ENCODE peak calls at places on chromosomes 3 and 15, in six cellular contexts. S, X, V, G, E and Y are unnamed samples.

GRCh38 chr15:64222573-64223361 is 59.9 kb upstream of the PPIB start:
- DNase-seq in S (no peak), X (no peak), V (no peak), G (no peak), E (no peak), Y (no peak)

GRCh38 chr15:50911001-50911400 is 2.5 kb downstream of the AP4E1 start:
- DNase-seq in S (no peak), X (no peak), V (no peak), G (no peak), E (no peak), Y (no peak)

GRCh38 chr3:86840814-86841213 is 150.1 kb downstream of the VGLL3 start:
- DNase-seq in S (no peak), X (no peak), V (no peak), G (no peak), E (no peak), Y (no peak)

GRCh38 chr3:98690876-98691275 is 72.3 kb upstream of the ST3GAL6 start:
- DNase-seq in S (no peak), X (no peak), V (no peak), G (no peak), E (no peak), Y (no peak)

GRCh38 chr15:90412356-90413194 is 24.5 kb downstream of the IQGAP1 start:
- DNase-seq in S (no peak), X (no peak), V (no peak), G (peak), E (peak), Y (no peak)

GRCh38 chr3:194689493-194689901 is 3.8 kb downstream of the FAM43A start:
- DNase-seq in S (no peak), X (no peak), V (peak), G (no peak), E (no peak), Y (peak)

GRCh38 chr3:37646865-37647264 is 214.8 kb upstream of the CTDSPL start:
- DNase-seq in S (no peak), X (no peak), V (no peak), G (no peak), E (no peak), Y (peak)

GRCh38 chr3:93855406-93855805 is 118.3 kb downstream of the PROS1 start:
- DNase-seq in S (no peak), X (no peak), V (no peak), G (no peak), E (no peak), Y (no peak)

GRCh38 chr3:38086496-38086895 is 47.5 kb downstream of the DLEC1 start:
- DNase-seq in S (no peak), X (no peak), V (no peak), G (no peak), E (no peak), Y (no peak)

GRCh38 chr3:112653881-112654300 is 12.9 kb upstream of the CCDC80 start:
- DNase-seq in S (no peak), X (no peak), V (no peak), G (no peak), E (no peak), Y (no peak)

GRCh38 chr3:193040836-193041672 is 123.4 kb upstream of the MB21D2 start:
- DNase-seq in S (no peak), X (peak), V (no peak), G (no peak), E (no peak), Y (no peak)

GRCh38 chr15:36912311-36912712 is 188.0 kb downstream of the MEIS2 start:
- DNase-seq in S (no peak), X (no peak), V (no peak), G (no peak), E (no peak), Y (no peak)

GRCh38 chr3:60523536-60523935 is 727.7 kb downstream of the FHIT start:
- DNase-seq in S (no peak), X (no peak), V (no peak), G (no peak), E (no peak), Y (no peak)

GRCh38 chr15:48176957-48177356 is 1.1 kb downstream of the MYEF2 start:
- DNase-seq in S (no peak), X (no peak), V (no peak), G (no peak), E (no peak), Y (no peak)

GRCh38 chr3:30282052-30282708 is 324.2 kb upstream of the TGFBR2 start:
- DNase-seq in S (no peak), X (peak), V (no peak), G (no peak), E (no peak), Y (no peak)

GRCh38 chr3:123036352-123037014 is 8.9 kb upstream of the SEMA5B start:
- DNase-seq in S (no peak), X (peak), V (no peak), G (peak), E (no peak), Y (no peak)

GRCh38 chr3:157275832-157276231 is 115.9 kb upstream of the CCNL1 start:
- DNase-seq in S (no peak), X (no peak), V (no peak), G (no peak), E (no peak), Y (no peak)

GRCh38 chr3:157279237-157279636 is 119.3 kb upstream of the CCNL1 start:
- DNase-seq in S (no peak), X (no peak), V (no peak), G (no peak), E (no peak), Y (no peak)

GRCh38 chr3:157271283-157271882 is 111.4 kb upstream of the CCNL1 start:
- DNase-seq in S (no peak), X (no peak), V (no peak), G (no peak), E (no peak), Y (no peak)

GRCh38 chr3:157276801-157277200 is 116.9 kb upstream of the CCNL1 start:
- DNase-seq in S (no peak), X (no peak), V (no peak), G (no peak), E (no peak), Y (no peak)

DNA sequence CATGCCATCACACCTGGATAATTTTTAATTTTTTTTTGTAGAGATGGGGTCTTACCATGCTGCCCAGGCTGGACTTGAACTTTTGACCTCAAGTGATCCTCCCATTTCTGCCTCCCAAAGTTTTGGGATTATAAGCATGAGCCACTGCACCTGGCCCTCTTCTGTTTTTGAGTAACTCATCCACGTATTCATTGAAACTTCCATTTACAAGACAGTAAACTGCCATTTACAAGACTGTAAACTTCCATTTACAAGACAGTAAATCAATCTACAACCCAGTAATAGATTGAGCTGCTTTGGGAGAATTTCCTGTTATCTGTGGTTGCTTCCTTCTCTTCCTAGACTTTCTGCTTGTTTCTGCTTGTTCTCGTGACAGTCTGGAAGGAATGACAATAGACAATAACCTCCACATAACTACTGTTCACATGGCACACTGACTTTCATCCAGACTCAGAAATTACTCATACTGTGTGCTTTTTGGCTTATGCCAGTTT is 114.7 kb upstream of the CCNL1 start:
- DNase-seq in S (no peak), X (no peak), V (no peak), G (no peak), E (no peak), Y (no peak)
- H3K4me3 ChIP-seq in S (no peak), X (no peak), V (no peak), G (no peak), E (no peak), Y (no peak)

DNA sequence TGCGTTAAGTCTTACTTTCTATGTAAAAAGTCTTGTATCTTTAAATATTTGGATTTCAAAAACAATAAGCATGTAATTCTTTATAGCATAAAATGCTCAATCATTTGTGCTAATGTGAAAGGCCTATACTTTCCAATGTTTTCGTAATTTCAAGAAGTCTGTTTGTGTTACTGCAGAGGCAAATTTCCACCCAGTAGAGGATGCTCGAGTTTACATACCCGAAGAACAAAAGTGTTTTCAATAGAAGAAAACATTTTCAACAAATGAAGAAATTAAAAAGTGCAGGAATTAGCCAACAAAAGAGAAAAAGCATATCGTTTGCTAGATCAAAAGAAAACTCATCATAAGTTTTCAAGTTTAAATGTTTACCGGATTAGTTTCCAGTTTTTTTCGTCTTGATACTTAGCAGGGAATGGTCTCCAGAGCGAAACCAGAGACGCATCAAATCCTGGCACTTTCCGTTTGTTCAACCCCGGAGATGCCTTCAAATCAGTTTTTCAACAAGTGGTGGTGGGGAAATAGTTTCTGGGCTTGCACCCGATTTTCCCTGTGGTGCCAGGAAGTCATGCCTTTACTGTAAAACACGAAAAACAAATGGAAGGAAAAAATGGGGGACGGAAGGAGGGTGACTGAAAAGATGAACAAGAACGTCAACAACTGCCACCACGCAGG is 1.0 kb downstream of the CGGBP1 start:
- DNase-seq in S (no peak), X (no peak), V (no peak), G (no peak), E (no peak), Y (no peak)
- H3K27ac ChIP-seq in S (peak), X (peak), V (peak), G (peak), E (peak), Y (peak)

GRCh38 chr15:22979699-22980188 is 424 bp downstream of the CYFIP1 start:
- DNase-seq in S (peak), X (no peak), V (peak), G (no peak), E (no peak), Y (no peak)
- H3K4me3 ChIP-seq in S (peak), X (peak), V (peak), G (peak), E (peak), Y (peak)

DNA sequence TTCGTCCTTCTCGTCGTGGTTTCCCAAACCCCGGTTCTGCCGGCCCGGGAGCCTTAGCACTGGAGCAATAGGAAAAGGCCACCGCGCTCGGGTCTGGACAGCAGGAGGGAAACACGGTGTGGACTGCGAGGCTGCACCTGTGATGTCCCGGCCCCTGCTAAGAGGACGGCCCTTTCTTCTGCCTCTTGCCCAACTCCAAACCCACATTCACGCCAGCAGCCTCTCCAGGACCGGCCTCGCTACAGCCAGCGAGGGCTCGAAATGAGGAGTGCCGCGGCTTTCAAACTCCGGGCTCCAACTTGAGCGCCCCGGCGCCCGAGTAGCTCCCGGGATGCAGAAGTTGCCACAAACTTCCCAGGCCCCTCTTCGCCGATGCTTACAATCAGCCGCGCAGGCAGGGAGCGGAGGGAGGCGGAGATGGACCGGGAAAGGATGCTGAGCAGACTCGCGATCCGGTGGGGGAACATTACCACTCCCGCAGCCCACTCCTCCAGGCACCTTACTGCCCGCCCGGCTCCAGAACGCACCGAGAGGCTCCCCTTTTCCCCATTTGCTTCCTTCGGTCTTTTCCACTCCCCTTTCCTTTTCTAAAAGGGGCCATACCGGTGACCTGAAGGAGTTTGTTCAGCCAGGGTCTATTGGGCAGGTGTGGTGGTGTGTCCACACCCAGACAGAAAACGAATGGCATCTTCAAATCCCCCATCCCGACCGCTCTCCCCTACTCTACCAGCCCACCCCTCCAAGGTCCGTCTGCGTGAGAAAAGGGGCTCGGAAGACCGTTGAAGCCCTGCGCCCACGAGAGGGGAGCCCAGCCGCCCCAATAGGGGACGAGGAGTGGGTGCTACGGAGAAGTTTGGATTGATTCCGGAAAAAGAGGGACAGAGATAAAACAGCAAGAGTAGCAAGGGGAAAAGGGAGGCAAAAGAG is 18.8 kb upstream of the SATB1 start:
- DNase-seq in S (peak), X (no peak), V (peak), G (peak), E (peak), Y (peak)
- H3K27ac ChIP-seq in S (no peak), X (no peak), V (peak), G (peak), E (no peak), Y (peak)

GRCh38 chr3:188437921-188438320 is 284.0 kb downstream of the LPP start:
- DNase-seq in S (no peak), X (no peak), V (no peak), G (no peak), E (no peak), Y (no peak)

GRCh38 chr3:188435266-188435665 is 281.3 kb downstream of the LPP start:
- DNase-seq in S (no peak), X (no peak), V (no peak), G (no peak), E (no peak), Y (no peak)

GRCh38 chr3:188440563-188440962 is 286.6 kb downstream of the LPP start:
- DNase-seq in S (no peak), X (peak), V (no peak), G (no peak), E (no peak), Y (no peak)

GRCh38 chr3:188442430-188442829 is 288.5 kb downstream of the LPP start:
- DNase-seq in S (no peak), X (no peak), V (no peak), G (no peak), E (no peak), Y (no peak)

DNA sequence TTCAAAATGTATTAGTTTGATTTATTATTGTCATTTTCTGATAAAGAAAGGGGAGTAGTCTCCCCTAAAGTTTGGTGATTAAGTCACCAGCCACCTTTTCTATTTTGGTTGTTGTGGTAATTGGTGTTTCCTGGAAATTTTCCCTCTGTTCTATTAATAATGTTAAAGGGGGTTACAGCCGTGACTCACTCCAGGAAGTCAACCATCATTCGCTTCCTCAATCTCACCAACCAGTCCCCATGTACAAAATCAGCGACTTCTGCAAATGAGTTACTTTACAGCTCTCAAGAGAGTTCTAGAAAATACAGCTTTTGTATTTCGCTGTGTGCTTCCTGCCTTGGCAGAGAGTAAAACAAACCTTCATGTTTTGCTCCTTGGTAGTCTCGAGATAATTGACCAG is 285.1 kb downstream of the LPP start:
- DNase-seq in S (no peak), X (no peak), V (no peak), G (peak), E (peak), Y (no peak)
- H3K4me3 ChIP-seq in S (no peak), X (no peak), V (no peak), G (no peak), E (no peak), Y (no peak)